ENCODE peak calls at places on chromosomes 12 and 14, in nine cellular contexts. K, O, Z, G, R, L, A, E and X are unnamed samples.

GRCh38 chr12:56645201-56645716 is 525 bp downstream of the ATP5F1B start:
- DNase-seq in Z (peak), O (peak), G (no peak), L (peak), R (peak), E (no peak), A (peak), K (no peak), X (peak)

GRCh38 chr12:6376079-6376941 is 947 bp upstream of the SCNN1A start:
- DNase-seq in E (peak), L (peak), G (no peak), O (peak), A (peak), Z (peak), K (peak), R (peak), X (peak)

GRCh38 chr12:50419112-50419909 is 18.6 kb downstream of the LARP4 start:
- DNase-seq in E (no peak), L (no peak), G (peak), Z (no peak), O (no peak), A (no peak), R (no peak), K (no peak), X (no peak)

GRCh38 chr14:33671556-33671955 is 279.3 kb downstream of the EGLN3 start:
- DNase-seq in Z (no peak), K (no peak), E (no peak), A (no peak), L (no peak), O (no peak), R (no peak), G (no peak), X (no peak)

GRCh38 chr12:126676426-126676825 is 1590.5 kb upstream of the TMEM132C start:
- DNase-seq in O (no peak), E (no peak), A (no peak), K (no peak), G (no peak), Z (no peak), L (no peak), R (no peak), X (no peak)

GRCh38 chr14:24246765-24247212 is 4.4 kb upstream of the TINF2 start:
- DNase-seq in G (no peak), A (no peak), R (no peak), O (peak), Z (no peak), L (no peak), K (no peak), E (no peak), X (no peak)

GRCh38 chr12:1629338-1630080 is 478 bp downstream of the WNT5B start:
- DNase-seq in A (no peak), O (peak), R (peak), L (peak), G (no peak), E (no peak), K (peak), Z (no peak), X (no peak)

GRCh38 chr12:56931474-56931978 is 2.7 kb downstream of the SDR9C7 start:
- DNase-seq in Z (no peak), K (peak), O (no peak), L (peak), R (peak), G (peak), A (no peak), E (no peak), X (no peak)

GRCh38 chr12:114562654-114563053 is 121.3 kb downstream of the TBX3 start:
- DNase-seq in R (no peak), G (no peak), A (no peak), Z (no peak), E (no peak), L (peak), O (no peak), K (no peak), X (no peak)

GRCh38 chr14:25753130-25753529 is 703.2 kb upstream of the STXBP6 start:
- DNase-seq in A (no peak), K (no peak), R (no peak), E (no peak), Z (no peak), L (no peak), O (no peak), G (no peak), X (no peak)

GRCh38 chr14:74515891-74516412 is 22.4 kb downstream of the ISCA2 start:
- DNase-seq in G (no peak), K (no peak), R (no peak), O (no peak), Z (peak), A (no peak), E (no peak), L (no peak), X (no peak)

GRCh38 chr14:100615736-100616695 is 28.8 kb upstream of the BEGAIN start:
- DNase-seq in O (no peak), L (no peak), Z (peak), A (peak), E (no peak), K (no peak), R (no peak), G (no peak), X (no peak)

GRCh38 chr12:58408516-58408915 is 467.1 kb downstream of the ATP23 start:
- DNase-seq in A (no peak), E (no peak), L (no peak), Z (no peak), R (no peak), O (no peak), G (no peak), K (no peak), X (no peak)

GRCh38 chr14:66624319-66624937 is 116.5 kb downstream of the GPHN start:
- DNase-seq in O (peak), G (peak), A (no peak), Z (no peak), R (peak), K (peak), E (peak), L (peak), X (peak)

GRCh38 chr12:53743277-53744129 is 8.3 kb downstream of the CISTR start:
- DNase-seq in K (peak), E (peak), R (peak), G (no peak), O (peak), A (no peak), Z (peak), L (peak), X (peak)

GRCh38 chr12:85275359-85275758 is 4.7 kb upstream of the ALX1 start:
- DNase-seq in A (no peak), R (no peak), E (no peak), O (no peak), L (peak), G (no peak), K (no peak), Z (no peak), X (no peak)

GRCh38 chr12:76698966-76699365 is 64.9 kb upstream of the ZDHHC17 start:
- DNase-seq in K (no peak), L (peak), Z (no peak), G (no peak), O (no peak), E (no peak), A (no peak), R (no peak), X (no peak)

GRCh38 chr12:67472551-67472950 is 176.0 kb upstream of the DYRK2 start:
- DNase-seq in K (no peak), G (no peak), E (no peak), A (no peak), O (no peak), R (no peak), Z (no peak), L (no peak), X (no peak)

GRCh38 chr14:29376251-29376650 is 551.4 kb downstream of the PRKD1 start:
- DNase-seq in Z (no peak), A (no peak), G (no peak), O (no peak), R (no peak), E (no peak), K (no peak), L (no peak), X (no peak)

GRCh38 chr12:18576104-18576622 is 161.6 kb downstream of the PLCZ1 start:
- DNase-seq in L (no peak), O (no peak), R (no peak), E (no peak), Z (no peak), G (no peak), K (no peak), A (no peak), X (no peak)

GRCh38 chr14:69580009-69580577 is 5.4 kb upstream of the CCDC177 start:
- DNase-seq in L (peak), K (peak), O (no peak), G (peak), R (peak), E (peak), Z (no peak), A (no peak), X (no peak)

GRCh38 chr12:124487065-124487833 is 80.2 kb downstream of the NCOR2 start:
- DNase-seq in G (no peak), K (peak), E (no peak), Z (no peak), R (no peak), O (no peak), L (no peak), A (peak), X (no peak)

GRCh38 chr14:87869619-87870583 is 123.1 kb downstream of the GALC start:
- DNase-seq in O (no peak), L (no peak), A (no peak), G (no peak), Z (no peak), E (no peak), K (no peak), R (no peak), X (no peak)

GRCh38 chr12:100154472-100155247 is 12.0 kb upstream of the BLTP3B start:
- DNase-seq in A (peak), K (peak), G (peak), O (peak), Z (peak), E (peak), R (peak), L (peak), X (no peak)

GRCh38 chr14:72318648-72319047 is 386.4 kb downstream of the RGS6 start:
- DNase-seq in L (no peak), K (no peak), A (no peak), R (no peak), O (no peak), E (no peak), Z (no peak), G (no peak), X (no peak)

GRCh38 chr14:51636109-51636508 is 15.6 kb upstream of the FRMD6 start:
- DNase-seq in L (no peak), O (no peak), E (no peak), R (peak), K (no peak), Z (no peak), G (no peak), A (no peak), X (no peak)

GRCh38 chr14:93734961-93735360 is 53.3 kb downstream of the PRIMA1 start:
- DNase-seq in Z (no peak), K (no peak), E (no peak), L (no peak), R (no peak), A (no peak), G (no peak), O (no peak), X (no peak)

GRCh38 chr12:19130224-19131019 is 889 bp downstream of the PLEKHA5 start:
- DNase-seq in Z (peak), G (no peak), K (peak), O (peak), L (peak), E (peak), A (peak), R (peak), X (peak)

DNA sequence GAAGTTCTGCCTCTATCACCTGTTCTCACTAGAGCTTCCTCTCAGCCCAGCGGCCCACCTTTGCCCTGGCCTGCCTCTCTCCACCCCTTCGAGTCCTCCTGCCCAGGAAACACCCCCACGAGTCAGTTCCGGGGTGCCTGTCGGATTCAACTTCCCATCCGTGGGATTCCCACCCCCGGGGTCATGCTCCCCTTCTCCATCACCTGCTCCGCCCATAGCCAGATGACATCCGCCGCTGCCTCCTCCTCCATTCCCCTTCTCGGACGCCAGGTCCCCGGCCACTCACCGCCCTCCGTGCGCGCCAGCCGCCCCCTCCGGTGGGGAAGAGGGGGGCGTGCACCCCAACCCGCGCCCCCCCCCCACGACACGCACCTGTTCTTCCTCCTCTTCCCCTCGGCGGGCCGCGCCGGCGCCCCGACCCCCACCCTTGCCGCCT is 758 bp downstream of the SPPL3 start:
- DNase-seq in A (peak), G (no peak), L (peak), K (peak), R (peak), E (peak), O (peak), Z (peak), X (peak)
- TF ChIP-seq POLR2AphosphoS5 in A (no peak), G (no peak), L (no peak), K (no peak), R (no peak), E (no peak), O (peak), Z (peak), X (peak)

GRCh38 chr12:101745481-101745880 is 6.2 kb upstream of the SYCP3 start:
- DNase-seq in O (no peak), L (no peak), Z (no peak), A (no peak), K (no peak), R (no peak), G (no peak), E (no peak), X (no peak)

GRCh38 chr12:101743242-101743641 is 4.0 kb upstream of the SYCP3 start:
- DNase-seq in Z (no peak), A (no peak), G (no peak), K (no peak), L (no peak), R (no peak), O (no peak), E (no peak), X (no peak)

GRCh38 chr12:101740980-101741379 is 1.7 kb upstream of the SYCP3 start:
- DNase-seq in Z (no peak), K (no peak), E (no peak), O (no peak), G (no peak), R (no peak), L (peak), A (no peak), X (no peak)

GRCh38 chr12:101746661-101747060 is 7.4 kb upstream of the SYCP3 start:
- DNase-seq in R (no peak), Z (no peak), A (no peak), G (no peak), K (no peak), L (no peak), O (no peak), E (no peak), X (no peak)

GRCh38 chr12:101743724-101744472 is 4.6 kb upstream of the SYCP3 start:
- DNase-seq in R (no peak), G (no peak), Z (peak), O (peak), L (no peak), A (no peak), K (no peak), E (no peak), X (no peak)
- TF ChIP-seq POLR2AphosphoS5 in R (no peak), G (no peak), Z (peak), O (no peak), L (no peak), A (no peak), K (no peak), E (no peak), X (no peak)

GRCh38 chr12:109153711-109154434 is 37.5 kb downstream of the ACACB start:
- DNase-seq in L (peak), O (no peak), K (no peak), G (no peak), A (no peak), E (peak), Z (peak), R (peak), X (no peak)

GRCh38 chr12:109156036-109156435 is 39.6 kb downstream of the ACACB start:
- DNase-seq in Z (no peak), A (no peak), R (no peak), O (no peak), E (no peak), G (no peak), K (no peak), L (no peak), X (no peak)

GRCh38 chr12:109157986-109158385 is 41.6 kb downstream of the ACACB start:
- DNase-seq in A (no peak), G (no peak), R (peak), O (no peak), Z (no peak), K (no peak), E (no peak), L (no peak), X (no peak)

GRCh38 chr12:109156586-109156985 is 40.2 kb downstream of the ACACB start:
- DNase-seq in A (no peak), G (no peak), R (no peak), Z (no peak), L (no peak), O (no peak), E (no peak), K (no peak), X (no peak)

DNA sequence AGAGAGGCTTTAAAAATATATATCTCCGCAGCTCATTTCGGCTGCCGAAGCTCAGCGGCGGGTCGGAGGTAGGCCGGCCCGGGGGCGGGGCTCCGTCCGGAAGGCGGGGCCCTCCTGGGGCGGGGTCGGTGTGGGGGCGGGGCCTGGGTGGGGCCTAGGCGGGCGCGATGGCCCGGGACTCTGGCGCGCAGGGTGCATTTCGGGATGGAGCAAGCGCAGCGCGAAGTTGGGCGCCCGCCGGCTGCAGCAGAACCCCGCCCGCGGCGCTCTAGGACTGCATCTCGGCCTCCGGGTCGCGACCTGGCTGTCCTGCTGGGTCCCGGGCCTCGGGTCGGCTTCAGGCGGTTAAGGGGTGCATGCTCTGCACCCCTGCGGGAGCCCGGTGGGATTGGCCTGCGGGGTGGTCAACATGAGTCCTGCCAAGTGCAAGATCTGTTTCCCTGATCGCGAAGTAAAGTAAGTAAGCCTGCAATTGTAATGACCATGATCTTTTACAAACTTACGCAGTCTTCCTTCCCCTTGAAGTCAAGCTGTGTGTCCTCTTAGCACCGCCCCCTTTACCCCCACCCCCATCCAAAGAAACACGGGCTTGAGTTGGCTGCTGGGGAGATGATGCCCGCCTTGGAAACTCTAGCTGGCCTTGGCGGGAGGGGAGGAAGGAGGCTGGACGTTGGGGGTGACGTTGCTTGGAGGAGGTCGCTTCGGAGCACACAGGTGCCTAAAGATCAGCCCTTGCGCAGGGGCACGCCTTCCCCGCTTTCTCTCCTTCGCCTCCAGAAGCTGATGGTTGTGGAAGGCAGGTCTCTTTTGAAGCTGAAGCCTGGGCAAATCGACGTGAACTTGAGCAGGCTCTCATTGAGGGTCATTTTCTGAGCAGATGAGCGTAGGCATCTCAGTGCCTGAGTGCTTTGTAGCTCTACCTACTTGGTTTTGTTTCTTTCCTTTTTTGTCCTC is 38.4 kb downstream of the ACACB start:
- DNase-seq in G (peak), E (peak), L (peak), A (peak), R (peak), O (peak), K (peak), Z (peak), X (peak)
- TF ChIP-seq POLR2AphosphoS5 in G (peak), E (peak), L (peak), A (no peak), R (peak), O (peak), K (no peak), Z (peak), X (peak)

GRCh38 chr12:79689477-79690155 is 1.1 kb downstream of the PAWR start:
- DNase-seq in G (no peak), O (peak), E (peak), L (peak), K (peak), A (peak), R (peak), Z (peak), X (peak)
- TF ChIP-seq POLR2AphosphoS5 in G (no peak), O (no peak), E (no peak), L (no peak), K (no peak), A (no peak), R (no peak), Z (peak), X (no peak)

DNA sequence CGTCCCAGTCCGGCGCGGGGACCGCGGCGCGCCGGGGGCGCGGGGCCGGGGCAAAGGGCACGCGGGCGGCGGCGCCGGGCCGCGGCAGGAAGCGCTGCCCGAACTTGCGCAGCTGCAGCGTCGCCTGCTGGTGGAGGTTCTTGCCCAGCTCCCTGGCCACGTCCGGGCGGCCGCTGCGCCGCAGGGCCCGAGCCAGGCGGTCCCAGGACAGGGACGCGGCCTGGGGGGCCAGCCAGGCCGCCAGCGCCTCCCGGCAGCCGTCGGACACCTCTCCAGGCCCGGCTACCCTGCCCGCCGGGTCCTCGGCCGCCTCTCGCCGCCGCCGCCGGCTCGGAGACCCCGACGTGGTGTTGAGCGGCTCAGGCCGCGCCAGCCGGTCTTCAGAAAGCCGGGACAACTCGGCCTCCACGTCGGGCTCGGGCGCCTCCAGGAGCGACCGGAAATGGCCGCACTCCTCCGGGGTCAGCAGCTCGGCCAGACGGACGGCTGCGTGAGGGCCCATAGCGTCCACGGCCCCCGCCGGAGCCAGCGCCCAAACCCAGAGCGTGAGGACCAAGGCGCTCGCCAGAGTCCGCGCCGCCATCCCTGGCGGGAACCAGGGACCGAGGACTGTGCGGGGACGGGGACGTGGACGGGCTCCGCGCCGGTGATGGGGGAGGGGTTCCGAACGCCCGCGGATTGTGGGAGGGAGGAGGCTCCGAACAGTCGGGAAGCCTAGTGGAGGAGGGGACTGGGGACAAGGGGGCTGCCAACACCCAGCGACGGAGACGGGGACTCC is 34.0 kb downstream of the FIGNL2 start:
- DNase-seq in E (peak), O (peak), R (peak), K (peak), L (peak), A (peak), G (no peak), Z (peak), X (peak)
- TF ChIP-seq POLR2AphosphoS5 in E (no peak), O (peak), R (no peak), K (no peak), L (peak), A (no peak), G (peak), Z (peak), X (no peak)